ENCODE peak calls at places on chromosomes 5 and 9, in six cellular contexts. One of them, this sample, is unnamed.

GRCh38 chr5:169837686-169838085 is 142.6 kb downstream of the INSYN2B start:
- DNase-seq in endothelial cell: no peak
- DNase-seq in neural progenitor cell: no peak
- DNase-seq in heart right ventricle: no peak
- DNase-seq in epithelial cell of esophagus: no peak
- DNase-seq in AG10803: no peak
- DNase-seq in this sample: no peak

GRCh38 chr5:172918421-172919371 is 40.5 kb upstream of the RPL26L1 start:
- DNase-seq in heart right ventricle: no peak
- DNase-seq in neural progenitor cell: no peak
- DNase-seq in AG10803: no peak
- DNase-seq in endothelial cell: no peak
- DNase-seq in epithelial cell of esophagus: no peak
- DNase-seq in this sample: no peak

GRCh38 chr5:106649031-106649430 is 1021.7 kb downstream of the EFNA5 start:
- DNase-seq in endothelial cell: no peak
- DNase-seq in neural progenitor cell: no peak
- DNase-seq in AG10803: no peak
- DNase-seq in heart right ventricle: no peak
- DNase-seq in epithelial cell of esophagus: no peak
- DNase-seq in this sample: no peak

GRCh38 chr5:159038907-159039306 is 60.8 kb downstream of the EBF1 start:
- DNase-seq in neural progenitor cell: no peak
- DNase-seq in epithelial cell of esophagus: no peak
- DNase-seq in endothelial cell: no peak
- DNase-seq in AG10803: peak
- DNase-seq in heart right ventricle: no peak
- DNase-seq in this sample: no peak

GRCh38 chr5:39138892-39139291 is 64.7 kb upstream of the RICTOR start:
- DNase-seq in AG10803: peak
- DNase-seq in endothelial cell: no peak
- DNase-seq in heart right ventricle: no peak
- DNase-seq in epithelial cell of esophagus: peak
- DNase-seq in neural progenitor cell: no peak
- DNase-seq in this sample: no peak

GRCh38 chr5:170818222-170818621 is 34.7 kb downstream of the GABRP start:
- DNase-seq in AG10803: peak
- DNase-seq in epithelial cell of esophagus: no peak
- DNase-seq in neural progenitor cell: no peak
- DNase-seq in endothelial cell: no peak
- DNase-seq in heart right ventricle: no peak
- DNase-seq in this sample: no peak

GRCh38 chr9:96299823-96300222 is 2.2 kb downstream of the HSD17B3 start:
- DNase-seq in endothelial cell: no peak
- DNase-seq in neural progenitor cell: no peak
- DNase-seq in AG10803: no peak
- DNase-seq in heart right ventricle: no peak
- DNase-seq in epithelial cell of esophagus: peak
- DNase-seq in this sample: no peak

GRCh38 chr5:8585230-8586018 is 716.5 kb downstream of the MTRR start:
- DNase-seq in endothelial cell: no peak
- DNase-seq in neural progenitor cell: peak
- DNase-seq in AG10803: no peak
- DNase-seq in heart right ventricle: no peak
- DNase-seq in epithelial cell of esophagus: no peak
- DNase-seq in this sample: no peak

GRCh38 chr5:177402271-177403043 is 2.0 kb upstream of the PFN3 start:
- DNase-seq in neural progenitor cell: peak
- DNase-seq in epithelial cell of esophagus: peak
- DNase-seq in endothelial cell: peak
- DNase-seq in AG10803: peak
- DNase-seq in heart right ventricle: no peak
- DNase-seq in this sample: peak

GRCh38 chr5:140174014-140174413 is 974 bp upstream of the CYSTM1 start:
- DNase-seq in heart right ventricle: no peak
- DNase-seq in AG10803: no peak
- DNase-seq in endothelial cell: no peak
- DNase-seq in epithelial cell of esophagus: no peak
- DNase-seq in neural progenitor cell: no peak
- DNase-seq in this sample: no peak

GRCh38 chr5:134821841-134822240 is 23.9 kb upstream of the C5orf24 start:
- DNase-seq in heart right ventricle: no peak
- DNase-seq in endothelial cell: no peak
- DNase-seq in epithelial cell of esophagus: no peak
- DNase-seq in AG10803: no peak
- DNase-seq in neural progenitor cell: no peak
- DNase-seq in this sample: no peak

GRCh38 chr5:82635561-82636288 is 357.6 kb upstream of the RPS23 start:
- DNase-seq in heart right ventricle: no peak
- DNase-seq in endothelial cell: no peak
- DNase-seq in AG10803: peak
- DNase-seq in neural progenitor cell: no peak
- DNase-seq in epithelial cell of esophagus: peak
- DNase-seq in this sample: no peak

GRCh38 chr9:21461377-21461776 is 20.7 kb downstream of the IFNE start:
- DNase-seq in endothelial cell: no peak
- DNase-seq in neural progenitor cell: no peak
- DNase-seq in epithelial cell of esophagus: no peak
- DNase-seq in heart right ventricle: no peak
- DNase-seq in AG10803: no peak
- DNase-seq in this sample: no peak

GRCh38 chr5:95759634-95760033 is 28.5 kb downstream of the RHOBTB3 start:
- DNase-seq in neural progenitor cell: no peak
- DNase-seq in epithelial cell of esophagus: no peak
- DNase-seq in endothelial cell: no peak
- DNase-seq in heart right ventricle: no peak
- DNase-seq in AG10803: peak
- DNase-seq in this sample: no peak

DNA sequence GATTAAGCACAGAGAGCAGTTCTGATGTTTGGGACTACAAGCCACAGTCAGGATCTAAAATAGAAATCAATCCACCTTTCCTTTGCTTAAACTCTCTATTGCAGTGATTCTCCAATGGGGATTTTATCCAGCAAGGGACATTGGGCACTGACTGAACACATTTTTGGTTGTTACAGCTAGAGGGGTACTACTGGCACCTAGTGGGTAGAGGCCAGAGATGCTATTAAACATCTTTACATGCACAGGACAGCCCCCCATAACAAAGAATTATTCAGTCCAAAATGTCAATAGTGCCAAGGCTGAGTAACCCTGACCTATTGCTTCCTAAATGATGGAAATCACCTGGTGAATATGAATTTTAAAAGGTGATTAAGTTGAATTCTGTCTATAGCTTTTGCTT is 12.0 kb downstream of the ZNF622 start:
- DNase-seq in heart right ventricle: no peak
- DNase-seq in epithelial cell of esophagus: no peak
- DNase-seq in endothelial cell: no peak
- DNase-seq in AG10803: no peak
- DNase-seq in neural progenitor cell: peak
- DNase-seq in this sample: no peak
- TF ChIP-seq CTCF in heart right ventricle: no peak
- TF ChIP-seq CTCF in epithelial cell of esophagus: no peak
- TF ChIP-seq CTCF in endothelial cell: no peak
- TF ChIP-seq CTCF in AG10803: no peak
- TF ChIP-seq CTCF in neural progenitor cell: peak
- TF ChIP-seq CTCF in this sample: no peak

GRCh38 chr9:79134654-79135053 is 437.1 kb upstream of the TLE4 start:
- DNase-seq in AG10803: peak
- DNase-seq in endothelial cell: peak
- DNase-seq in neural progenitor cell: peak
- DNase-seq in epithelial cell of esophagus: peak
- DNase-seq in heart right ventricle: no peak
- DNase-seq in this sample: peak
- TF ChIP-seq CTCF in AG10803: peak
- TF ChIP-seq CTCF in endothelial cell: peak
- TF ChIP-seq CTCF in neural progenitor cell: peak
- TF ChIP-seq CTCF in epithelial cell of esophagus: peak
- TF ChIP-seq CTCF in heart right ventricle: no peak
- TF ChIP-seq CTCF in this sample: peak

GRCh38 chr5:132410451-132411381 is 41.2 kb downstream of the SLC22A5 start:
- DNase-seq in epithelial cell of esophagus: peak
- DNase-seq in AG10803: peak
- DNase-seq in endothelial cell: peak
- DNase-seq in neural progenitor cell: peak
- DNase-seq in heart right ventricle: peak
- DNase-seq in this sample: peak
- TF ChIP-seq CTCF in epithelial cell of esophagus: peak
- TF ChIP-seq CTCF in AG10803: peak
- TF ChIP-seq CTCF in endothelial cell: peak
- TF ChIP-seq CTCF in neural progenitor cell: peak
- TF ChIP-seq CTCF in heart right ventricle: peak
- TF ChIP-seq CTCF in this sample: peak

GRCh38 chr5:154191467-154192261 is 1.1 kb downstream of the GALNT10 start:
- DNase-seq in heart right ventricle: no peak
- DNase-seq in epithelial cell of esophagus: no peak
- DNase-seq in neural progenitor cell: no peak
- DNase-seq in AG10803: peak
- DNase-seq in endothelial cell: no peak
- DNase-seq in this sample: no peak
- TF ChIP-seq CTCF in heart right ventricle: no peak
- TF ChIP-seq CTCF in epithelial cell of esophagus: no peak
- TF ChIP-seq CTCF in neural progenitor cell: no peak
- TF ChIP-seq CTCF in AG10803: peak
- TF ChIP-seq CTCF in endothelial cell: no peak
- TF ChIP-seq CTCF in this sample: no peak

DNA sequence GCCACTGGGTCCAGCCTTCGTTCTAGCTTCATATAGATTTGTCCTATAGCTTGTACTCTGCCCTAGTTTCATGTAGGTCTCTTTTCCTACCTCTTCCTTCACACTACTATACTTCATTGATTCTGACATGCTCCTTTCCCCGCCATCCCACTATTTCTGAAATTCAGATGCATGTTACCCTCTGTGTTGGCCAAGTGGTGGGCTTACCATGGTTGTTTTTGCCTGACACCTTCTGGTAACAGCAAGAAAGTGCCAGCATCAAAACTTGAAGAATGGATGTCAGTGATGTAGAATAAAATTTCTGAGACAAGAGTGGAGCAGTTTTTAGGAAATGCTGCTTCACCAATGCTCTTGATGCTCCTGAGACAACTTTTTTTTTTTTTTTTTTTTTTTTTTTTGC is 19.5 kb upstream of the SERINC5 start:
- DNase-seq in heart right ventricle: no peak
- DNase-seq in epithelial cell of esophagus: peak
- DNase-seq in AG10803: peak
- DNase-seq in endothelial cell: peak
- DNase-seq in neural progenitor cell: peak
- DNase-seq in this sample: no peak
- TF ChIP-seq CTCF in heart right ventricle: peak
- TF ChIP-seq CTCF in epithelial cell of esophagus: peak
- TF ChIP-seq CTCF in AG10803: peak
- TF ChIP-seq CTCF in endothelial cell: peak
- TF ChIP-seq CTCF in neural progenitor cell: peak
- TF ChIP-seq CTCF in this sample: peak

GRCh38 chr9:125121156-125121555 is 22.2 kb downstream of the SCAI start:
- DNase-seq in AG10803: no peak
- DNase-seq in heart right ventricle: no peak
- DNase-seq in epithelial cell of esophagus: no peak
- DNase-seq in neural progenitor cell: no peak
- DNase-seq in endothelial cell: no peak
- DNase-seq in this sample: no peak

GRCh38 chr9:125125523-125125922 is 17.8 kb downstream of the SCAI start:
- DNase-seq in AG10803: peak
- DNase-seq in endothelial cell: no peak
- DNase-seq in heart right ventricle: no peak
- DNase-seq in neural progenitor cell: no peak
- DNase-seq in epithelial cell of esophagus: no peak
- DNase-seq in this sample: no peak

GRCh38 chr9:125119643-125120286 is 23.6 kb downstream of the SCAI start:
- DNase-seq in epithelial cell of esophagus: no peak
- DNase-seq in AG10803: peak
- DNase-seq in heart right ventricle: no peak
- DNase-seq in endothelial cell: no peak
- DNase-seq in neural progenitor cell: no peak
- DNase-seq in this sample: no peak
- TF ChIP-seq CTCF in epithelial cell of esophagus: no peak
- TF ChIP-seq CTCF in AG10803: peak
- TF ChIP-seq CTCF in heart right ventricle: no peak
- TF ChIP-seq CTCF in endothelial cell: no peak
- TF ChIP-seq CTCF in neural progenitor cell: no peak
- TF ChIP-seq CTCF in this sample: no peak

DNA sequence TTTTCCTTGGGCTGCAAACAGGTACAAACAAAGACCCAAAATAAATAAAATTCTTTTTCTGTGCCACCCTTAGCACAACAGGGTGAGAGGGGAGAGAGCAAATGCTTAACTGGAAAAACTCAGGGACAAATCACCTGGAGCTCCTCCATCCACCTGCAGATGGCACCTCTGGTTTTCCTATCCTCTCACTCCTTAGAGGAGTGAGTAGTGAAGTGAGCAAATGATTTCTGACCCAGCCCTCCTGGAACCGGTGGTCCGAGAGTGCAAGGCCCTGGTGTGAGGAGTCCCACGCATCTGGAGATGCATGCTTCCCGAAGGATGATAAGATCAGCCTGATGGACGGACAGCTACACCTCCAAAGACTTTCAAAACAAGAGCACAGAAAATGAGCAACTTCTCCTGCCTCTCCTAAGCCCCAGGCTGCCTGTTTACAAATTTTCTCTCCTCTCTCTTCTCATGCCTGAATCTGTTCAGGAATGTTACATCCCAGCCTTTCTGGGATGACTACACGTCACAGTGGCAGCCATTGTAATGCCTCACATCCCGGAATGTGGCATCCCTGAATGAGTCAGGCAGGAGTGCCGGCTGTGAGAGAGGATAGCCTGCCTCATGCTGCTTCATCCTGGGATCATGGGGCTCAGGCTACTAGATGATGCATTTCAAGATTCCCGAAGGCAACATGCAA is 86.4 kb downstream of the ADRB2 start:
- DNase-seq in neural progenitor cell: peak
- DNase-seq in epithelial cell of esophagus: peak
- DNase-seq in AG10803: peak
- DNase-seq in endothelial cell: no peak
- DNase-seq in heart right ventricle: no peak
- DNase-seq in this sample: no peak
- TF ChIP-seq CTCF in neural progenitor cell: peak
- TF ChIP-seq CTCF in epithelial cell of esophagus: peak
- TF ChIP-seq CTCF in AG10803: peak
- TF ChIP-seq CTCF in endothelial cell: no peak
- TF ChIP-seq CTCF in heart right ventricle: no peak
- TF ChIP-seq CTCF in this sample: no peak

GRCh38 chr9:135485385-135485784 is 5.8 kb downstream of the PPP1R26 start:
- DNase-seq in endothelial cell: no peak
- DNase-seq in AG10803: no peak
- DNase-seq in neural progenitor cell: no peak
- DNase-seq in heart right ventricle: no peak
- DNase-seq in epithelial cell of esophagus: no peak
- DNase-seq in this sample: no peak
- TF ChIP-seq CTCF in endothelial cell: no peak
- TF ChIP-seq CTCF in AG10803: no peak
- TF ChIP-seq CTCF in neural progenitor cell: no peak
- TF ChIP-seq CTCF in heart right ventricle: no peak
- TF ChIP-seq CTCF in epithelial cell of esophagus: no peak
- TF ChIP-seq CTCF in this sample: no peak

This sample was measured in nephron progenitor cell.